ENCODE peak calls at places on chromosome 22, in nine cellular contexts. One of them, this sample, is unnamed.

GRCh38 chr22:29693671-29694070 is 26.1 kb upstream of the CABP7 start:
- DNase-seq in activated CD4-positive, alpha-beta T cell treated with anti-CD3 and anti-CD28 coated beads for 24 hours: no peak
- DNase-seq in stimulated activated CD8-positive, alpha-beta memory T cell treated with anti-CD3 and anti-CD28 coated beads, Interleukin-2, amount 100 ng/mL, for 1 hour: no peak
- DNase-seq in DMS153: no peak
- DNase-seq in activated naive CD8-positive, alpha-beta T cell treated with anti-CD3 and anti-CD28 coated beads, Interleukin-2, amount 10 ng/mL, durations not matched to agents 7 days and 5 days: no peak
- DNase-seq in hepatic stellate cell: no peak
- DNase-seq in lung: no peak
- DNase-seq in iris pigment epithelial cell: no peak
- DNase-seq in osteocyte: no peak
- DNase-seq in this sample: no peak

GRCh38 chr22:43923191-43923590 is 414 bp upstream of the PNPLA3 start:
- DNase-seq in activated naive CD8-positive, alpha-beta T cell treated with anti-CD3 and anti-CD28 coated beads, Interleukin-2, amount 10 ng/mL, durations not matched to agents 7 days and 5 days: no peak
- DNase-seq in DMS153: peak; percentile 22
- DNase-seq in hepatic stellate cell: no peak
- DNase-seq in activated CD4-positive, alpha-beta T cell treated with anti-CD3 and anti-CD28 coated beads for 24 hours: no peak
- DNase-seq in iris pigment epithelial cell: no peak
- DNase-seq in stimulated activated CD8-positive, alpha-beta memory T cell treated with anti-CD3 and anti-CD28 coated beads, Interleukin-2, amount 100 ng/mL, for 1 hour: no peak
- DNase-seq in osteocyte: no peak
- DNase-seq in lung: no peak
- DNase-seq in this sample: peak; percentile 11

GRCh38 chr22:32018056-32018455 is 25.0 kb upstream of the SLC5A1 start:
- DNase-seq in stimulated activated CD8-positive, alpha-beta memory T cell treated with anti-CD3 and anti-CD28 coated beads, Interleukin-2, amount 100 ng/mL, for 1 hour: no peak
- DNase-seq in activated naive CD8-positive, alpha-beta T cell treated with anti-CD3 and anti-CD28 coated beads, Interleukin-2, amount 10 ng/mL, durations not matched to agents 7 days and 5 days: no peak
- DNase-seq in osteocyte: no peak
- DNase-seq in hepatic stellate cell: no peak
- DNase-seq in lung: no peak
- DNase-seq in activated CD4-positive, alpha-beta T cell treated with anti-CD3 and anti-CD28 coated beads for 24 hours: no peak
- DNase-seq in iris pigment epithelial cell: peak; percentile 70
- DNase-seq in DMS153: no peak
- DNase-seq in this sample: no peak

GRCh38 chr22:40421082-40421350 is 50.6 kb downstream of the SGSM3 start:
- DNase-seq in lung: no peak
- DNase-seq in stimulated activated CD8-positive, alpha-beta memory T cell treated with anti-CD3 and anti-CD28 coated beads, Interleukin-2, amount 100 ng/mL, for 1 hour: no peak
- DNase-seq in osteocyte: no peak
- DNase-seq in hepatic stellate cell: no peak
- DNase-seq in activated naive CD8-positive, alpha-beta T cell treated with anti-CD3 and anti-CD28 coated beads, Interleukin-2, amount 10 ng/mL, durations not matched to agents 7 days and 5 days: no peak
- DNase-seq in iris pigment epithelial cell: no peak
- DNase-seq in DMS153: no peak
- DNase-seq in activated CD4-positive, alpha-beta T cell treated with anti-CD3 and anti-CD28 coated beads for 24 hours: no peak
- DNase-seq in this sample: no peak

GRCh38 chr22:36873614-36874308 is 13.0 kb downstream of the NCF4 start:
- DNase-seq in stimulated activated CD8-positive, alpha-beta memory T cell treated with anti-CD3 and anti-CD28 coated beads, Interleukin-2, amount 100 ng/mL, for 1 hour: no peak
- DNase-seq in lung: peak; percentile 62
- DNase-seq in activated naive CD8-positive, alpha-beta T cell treated with anti-CD3 and anti-CD28 coated beads, Interleukin-2, amount 10 ng/mL, durations not matched to agents 7 days and 5 days: no peak
- DNase-seq in osteocyte: no peak
- DNase-seq in iris pigment epithelial cell: peak; percentile 66
- DNase-seq in DMS153: no peak
- DNase-seq in hepatic stellate cell: peak; percentile 75
- DNase-seq in activated CD4-positive, alpha-beta T cell treated with anti-CD3 and anti-CD28 coated beads for 24 hours: no peak
- DNase-seq in this sample: peak; percentile 63

GRCh38 chr22:25763239-25763777 is 21.3 kb downstream of the MYO18B start:
- DNase-seq in stimulated activated CD8-positive, alpha-beta memory T cell treated with anti-CD3 and anti-CD28 coated beads, Interleukin-2, amount 100 ng/mL, for 1 hour: no peak
- DNase-seq in osteocyte: no peak
- DNase-seq in activated CD4-positive, alpha-beta T cell treated with anti-CD3 and anti-CD28 coated beads for 24 hours: no peak
- DNase-seq in iris pigment epithelial cell: no peak
- DNase-seq in activated naive CD8-positive, alpha-beta T cell treated with anti-CD3 and anti-CD28 coated beads, Interleukin-2, amount 10 ng/mL, durations not matched to agents 7 days and 5 days: no peak
- DNase-seq in DMS153: no peak
- DNase-seq in hepatic stellate cell: no peak
- DNase-seq in lung: no peak
- DNase-seq in this sample: no peak

GRCh38 chr22:42799061-42799460 is 58.0 kb downstream of the ARFGAP3 start:
- DNase-seq in lung: no peak
- DNase-seq in stimulated activated CD8-positive, alpha-beta memory T cell treated with anti-CD3 and anti-CD28 coated beads, Interleukin-2, amount 100 ng/mL, for 1 hour: no peak
- DNase-seq in hepatic stellate cell: no peak
- DNase-seq in activated CD4-positive, alpha-beta T cell treated with anti-CD3 and anti-CD28 coated beads for 24 hours: no peak
- DNase-seq in DMS153: no peak
- DNase-seq in activated naive CD8-positive, alpha-beta T cell treated with anti-CD3 and anti-CD28 coated beads, Interleukin-2, amount 10 ng/mL, durations not matched to agents 7 days and 5 days: no peak
- DNase-seq in iris pigment epithelial cell: no peak
- DNase-seq in osteocyte: no peak
- DNase-seq in this sample: no peak

GRCh38 chr22:46250783-46251125 is 661 bp upstream of the CDPF1 start:
- DNase-seq in osteocyte: no peak
- DNase-seq in DMS153: no peak
- DNase-seq in stimulated activated CD8-positive, alpha-beta memory T cell treated with anti-CD3 and anti-CD28 coated beads, Interleukin-2, amount 100 ng/mL, for 1 hour: no peak
- DNase-seq in activated CD4-positive, alpha-beta T cell treated with anti-CD3 and anti-CD28 coated beads for 24 hours: no peak
- DNase-seq in lung: no peak
- DNase-seq in hepatic stellate cell: no peak
- DNase-seq in activated naive CD8-positive, alpha-beta T cell treated with anti-CD3 and anti-CD28 coated beads, Interleukin-2, amount 10 ng/mL, durations not matched to agents 7 days and 5 days: no peak
- DNase-seq in iris pigment epithelial cell: no peak
- DNase-seq in this sample: peak; percentile 20

GRCh38 chr22:48751539-48752437 is 1075.9 kb downstream of the BRD1 start:
- DNase-seq in activated CD4-positive, alpha-beta T cell treated with anti-CD3 and anti-CD28 coated beads for 24 hours: no peak
- DNase-seq in osteocyte: peak; percentile 83
- DNase-seq in hepatic stellate cell: no peak
- DNase-seq in stimulated activated CD8-positive, alpha-beta memory T cell treated with anti-CD3 and anti-CD28 coated beads, Interleukin-2, amount 100 ng/mL, for 1 hour: no peak
- DNase-seq in DMS153: no peak
- DNase-seq in lung: peak; percentile 18
- DNase-seq in activated naive CD8-positive, alpha-beta T cell treated with anti-CD3 and anti-CD28 coated beads, Interleukin-2, amount 10 ng/mL, durations not matched to agents 7 days and 5 days: no peak
- DNase-seq in iris pigment epithelial cell: no peak
- DNase-seq in this sample: no peak

GRCh38 chr22:31289335-31289734 is 3.0 kb downstream of the PIK3IP1 start:
- DNase-seq in activated naive CD8-positive, alpha-beta T cell treated with anti-CD3 and anti-CD28 coated beads, Interleukin-2, amount 10 ng/mL, durations not matched to agents 7 days and 5 days: no peak
- DNase-seq in activated CD4-positive, alpha-beta T cell treated with anti-CD3 and anti-CD28 coated beads for 24 hours: no peak
- DNase-seq in lung: no peak
- DNase-seq in osteocyte: no peak
- DNase-seq in DMS153: peak; percentile 74
- DNase-seq in hepatic stellate cell: no peak
- DNase-seq in iris pigment epithelial cell: no peak
- DNase-seq in stimulated activated CD8-positive, alpha-beta memory T cell treated with anti-CD3 and anti-CD28 coated beads, Interleukin-2, amount 100 ng/mL, for 1 hour: no peak
- DNase-seq in this sample: no peak

GRCh38 chr22:44242946-44243724 is 62.4 kb downstream of the PARVG start:
- DNase-seq in lung: no peak
- DNase-seq in hepatic stellate cell: no peak
- DNase-seq in DMS153: no peak
- DNase-seq in osteocyte: peak; percentile 54
- DNase-seq in iris pigment epithelial cell: no peak
- DNase-seq in activated naive CD8-positive, alpha-beta T cell treated with anti-CD3 and anti-CD28 coated beads, Interleukin-2, amount 10 ng/mL, durations not matched to agents 7 days and 5 days: peak; percentile 5
- DNase-seq in activated CD4-positive, alpha-beta T cell treated with anti-CD3 and anti-CD28 coated beads for 24 hours: no peak
- DNase-seq in stimulated activated CD8-positive, alpha-beta memory T cell treated with anti-CD3 and anti-CD28 coated beads, Interleukin-2, amount 100 ng/mL, for 1 hour: no peak
- DNase-seq in this sample: no peak

GRCh38 chr22:29080061-29080975 is 7.5 kb downstream of the KREMEN1 start:
- DNase-seq in lung: no peak
- DNase-seq in hepatic stellate cell: no peak
- DNase-seq in stimulated activated CD8-positive, alpha-beta memory T cell treated with anti-CD3 and anti-CD28 coated beads, Interleukin-2, amount 100 ng/mL, for 1 hour: no peak
- DNase-seq in osteocyte: no peak
- DNase-seq in activated naive CD8-positive, alpha-beta T cell treated with anti-CD3 and anti-CD28 coated beads, Interleukin-2, amount 10 ng/mL, durations not matched to agents 7 days and 5 days: no peak
- DNase-seq in activated CD4-positive, alpha-beta T cell treated with anti-CD3 and anti-CD28 coated beads for 24 hours: no peak
- DNase-seq in iris pigment epithelial cell: no peak
- DNase-seq in DMS153: no peak
- DNase-seq in this sample: no peak